ENCODE peak calls at places on chromosomes 3 and 15, in five cellular contexts. Y is GM23338, D is GM12891, W is GM12892, K is Panc1. X is an unnamed sample.

GRCh38 chr3:192128922-192129321 is 598.4 kb downstream of the FGF12 start:
- DNase-seq in K (no peak), D (no peak), Y (no peak), W (no peak), X (no peak)

GRCh38 chr3:16482194-16482769 is 31.2 kb downstream of the RFTN1 start:
- DNase-seq in K (no peak), W (no peak), D (no peak), Y (no peak), X (no peak)

GRCh38 chr15:89822030-89822429 is 7.4 kb upstream of the ANPEP start:
- DNase-seq in Y (no peak), D (no peak), W (no peak), K (no peak), X (no peak)

GRCh38 chr3:153595186-153595815 is 433.3 kb downstream of the RAP2B start:
- DNase-seq in W (no peak), Y (peak), D (no peak), K (peak), X (no peak)

GRCh38 chr15:73800662-73801345 is 47.7 kb upstream of the INSYN1 start:
- DNase-seq in D (no peak), Y (no peak), W (no peak), K (no peak), X (no peak)

GRCh38 chr3:63290686-63291085 is 12.6 kb downstream of the SYNPR start:
- DNase-seq in Y (no peak), K (no peak), W (no peak), D (no peak), X (no peak)

GRCh38 chr3:46709147-46709654 is 8.0 kb downstream of the TMIE start:
- DNase-seq in D (no peak), W (peak), Y (no peak), K (no peak), X (no peak)

GRCh38 chr15:69895202-69895601 is 202.5 kb downstream of the TLE3 start:
- DNase-seq in D (no peak), Y (no peak), W (no peak), K (no peak), X (no peak)

GRCh38 chr3:132987396-132987795 is 50.8 kb upstream of the TMEM108 start:
- DNase-seq in K (no peak), W (no peak), Y (no peak), D (no peak), X (no peak)

GRCh38 chr3:183247190-183247589 is 5.9 kb upstream of the B3GNT5 start:
- DNase-seq in Y (peak), W (no peak), K (no peak), D (no peak), X (no peak)

GRCh38 chr15:73907018-73907394 is 19.3 kb upstream of the LOXL1 start:
- DNase-seq in W (no peak), K (no peak), Y (no peak), D (no peak), X (no peak)

GRCh38 chr3:12423918-12424634 is 60.2 kb upstream of the TSEN2 start:
- DNase-seq in Y (no peak), W (no peak), D (no peak), K (no peak), X (peak)

GRCh38 chr3:126936110-126936509 is 46.8 kb upstream of the PLXNA1 start:
- DNase-seq in K (no peak), W (no peak), D (no peak), Y (no peak), X (no peak)

GRCh38 chr3:87035339-87035738 is 44.4 kb upstream of the VGLL3 start:
- DNase-seq in D (no peak), K (no peak), Y (no peak), W (no peak), X (no peak)

GRCh38 chr3:43213631-43214030 is 72.7 kb upstream of the SNRK start:
- DNase-seq in W (no peak), Y (no peak), D (no peak), K (no peak), X (no peak)

GRCh38 chr3:107999215-107999775 is 91.5 kb downstream of the CD47 start:
- DNase-seq in D (no peak), K (no peak), W (no peak), Y (peak), X (peak)

GRCh38 chr3:178711753-178712152 is 175.5 kb downstream of the KCNMB2 start:
- DNase-seq in Y (no peak), K (no peak), W (no peak), D (no peak), X (no peak)

GRCh38 chr3:138675393-138675792 is 66.8 kb downstream of the FAIM start:
- DNase-seq in K (no peak), W (no peak), D (no peak), Y (no peak), X (no peak)

GRCh38 chr15:98123834-98124233 is 163.3 kb downstream of the ARRDC4 start:
- DNase-seq in W (no peak), Y (no peak), D (no peak), K (no peak), X (no peak)

GRCh38 chr15:98505611-98506031 is 142.7 kb upstream of the IGF1R start:
- DNase-seq in Y (no peak), D (no peak), W (no peak), K (no peak), X (no peak)

GRCh38 chr3:10356461-10356897 is 35.6 kb upstream of the SEC13 start:
- DNase-seq in W (no peak), K (no peak), D (no peak), Y (no peak), X (no peak)

GRCh38 chr3:30112904-30113484 is 493.4 kb upstream of the TGFBR2 start:
- DNase-seq in K (peak), Y (peak), D (peak), W (no peak), X (no peak)

GRCh38 chr15:58378241-58379085 is 53.3 kb upstream of the LIPC start:
- DNase-seq in W (no peak), D (no peak), Y (no peak), K (no peak), X (no peak)

GRCh38 chr15:88219623-88220022 is 36.9 kb downstream of the NTRK3 start:
- DNase-seq in K (no peak), Y (no peak), D (no peak), W (no peak), X (no peak)

GRCh38 chr3:54951405-54951804 is 23.5 kb upstream of the LRTM1 start:
- DNase-seq in D (no peak), Y (peak), K (no peak), W (no peak), X (peak)

GRCh38 chr15:78306176-78306774 is 6.9 kb upstream of the SKIC8 start:
- DNase-seq in D (no peak), Y (no peak), W (no peak), K (no peak), X (no peak)

GRCh38 chr3:12004741-12005513 is 739 bp downstream of the SYN2 start:
- DNase-seq in W (no peak), D (no peak), K (no peak), Y (peak), X (no peak)

GRCh38 chr3:157086053-157086761 is 73.7 kb downstream of the CCNL1 start:
- DNase-seq in D (no peak), Y (no peak), K (no peak), W (no peak), X (no peak)

GRCh38 chr15:90859234-90860131 is 8.9 kb upstream of the FURIN start:
- DNase-seq in K (no peak), Y (peak), D (no peak), W (no peak), X (no peak)

GRCh38 chr3:61903931-61904657 is 342.7 kb downstream of the PTPRG start:
- DNase-seq in W (no peak), D (no peak), K (no peak), Y (no peak), X (peak)

GRCh38 chr15:52505141-52505540 is 23.5 kb downstream of the MYO5A start:
- DNase-seq in K (no peak), D (no peak), Y (no peak), W (no peak), X (no peak)

GRCh38 chr3:186290791-186291190 is 71.2 kb downstream of the DGKG start:
- DNase-seq in D (no peak), W (no peak), K (no peak), Y (no peak), X (no peak)

GRCh38 chr3:186286114-186286513 is 75.9 kb downstream of the DGKG start:
- DNase-seq in D (no peak), W (no peak), Y (no peak), K (no peak), X (no peak)

GRCh38 chr3:186284661-186285060 is 77.4 kb downstream of the DGKG start:
- DNase-seq in W (no peak), D (no peak), K (no peak), Y (no peak), X (no peak)

GRCh38 chr3:186283651-186284445 is 78.2 kb downstream of the DGKG start:
- DNase-seq in W (no peak), D (no peak), Y (no peak), K (no peak), X (no peak)

GRCh38 chr3:186287723-186288122 is 74.3 kb downstream of the DGKG start:
- DNase-seq in D (no peak), K (no peak), Y (no peak), W (no peak), X (no peak)
- TF ChIP-seq POLR2AphosphoS5 in D (no peak), K (no peak), Y (no peak), W (no peak), X (no peak)

GRCh38 chr15:81160312-81161214 is 26.5 kb downstream of the CFAP161 start:
- DNase-seq in W (no peak), Y (no peak), K (no peak), D (no peak), X (no peak)
- TF ChIP-seq POLR2AphosphoS5 in W (no peak), Y (no peak), K (no peak), D (no peak), X (no peak)

GRCh38 chr3:128237348-128238099 is 84.2 kb downstream of the EEFSEC start:
- DNase-seq in Y (no peak), D (no peak), K (no peak), W (no peak), X (no peak)
- TF ChIP-seq POLR2AphosphoS5 in Y (no peak), D (no peak), K (no peak), W (no peak), X (no peak)

GRCh38 chr15:75349851-75350588 is 3.2 kb downstream of the NEIL1 start:
- DNase-seq in K (no peak), W (no peak), Y (no peak), D (peak), X (peak)
- TF ChIP-seq POLR2AphosphoS5 in K (no peak), W (no peak), Y (no peak), D (no peak), X (no peak)

GRCh38 chr3:89358281-89358680 is 250.9 kb downstream of the EPHA3 start:
- DNase-seq in K (no peak), Y (no peak), W (no peak), D (no peak), X (no peak)

GRCh38 chr3:89353465-89353864 is 246.0 kb downstream of the EPHA3 start:
- DNase-seq in D (no peak), K (no peak), W (no peak), Y (no peak), X (no peak)
- TF ChIP-seq POLR2AphosphoS5 in D (no peak), K (no peak), W (no peak), Y (no peak), X (no peak)

DNA sequence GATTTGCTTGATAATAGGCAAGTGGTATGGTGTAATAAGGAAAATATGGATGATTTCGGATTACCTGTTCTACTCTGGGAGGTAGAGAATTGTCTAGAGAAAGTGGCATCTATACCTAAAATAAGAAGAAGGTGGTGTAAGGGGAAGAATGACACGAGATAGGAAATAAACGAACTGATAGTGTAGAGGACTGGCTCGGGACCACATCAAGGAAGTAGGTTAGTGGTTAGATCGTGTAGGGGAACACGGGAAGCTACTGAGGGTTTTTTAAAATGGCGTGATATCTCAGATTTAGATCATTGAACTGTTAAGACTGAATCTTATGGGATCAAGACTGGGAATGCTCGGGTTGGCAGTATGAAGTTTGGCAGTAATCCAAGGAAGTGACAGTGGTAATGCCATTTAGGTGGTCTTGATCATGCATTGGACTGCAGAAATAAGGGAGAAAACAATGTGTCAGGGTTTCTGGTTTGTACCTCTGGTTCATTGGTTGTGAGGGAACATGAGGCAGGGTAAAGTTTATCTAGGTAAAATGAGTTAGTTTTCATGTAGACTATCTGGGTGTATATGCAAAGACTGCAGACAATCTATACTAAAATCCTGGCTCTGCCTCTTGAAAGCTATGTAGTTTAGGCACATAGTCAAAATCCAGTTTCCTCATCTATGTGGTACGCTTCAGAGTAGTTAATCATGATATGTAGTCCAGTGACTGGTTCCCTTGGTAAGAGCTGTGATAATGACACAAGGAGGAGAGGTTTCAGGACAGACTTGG is 7.4 kb downstream of the RPL14 start:
- DNase-seq in D (no peak), K (no peak), W (no peak), Y (no peak), X (no peak)
- TF ChIP-seq POLR2AphosphoS5 in D (peak), K (peak), W (no peak), Y (no peak), X (no peak)

GRCh38 chr3:135055449-135055848 is 260.4 kb downstream of the EPHB1 start:
- DNase-seq in Y (no peak), D (no peak), K (no peak), W (no peak), X (no peak)

GRCh38 chr3:135057996-135058395 is 262.9 kb downstream of the EPHB1 start:
- DNase-seq in W (no peak), Y (no peak), D (no peak), K (no peak), X (no peak)

GRCh38 chr3:135056733-135057310 is 261.8 kb downstream of the EPHB1 start:
- DNase-seq in D (no peak), Y (no peak), K (no peak), W (no peak), X (no peak)

GRCh38 chr3:135059580-135059979 is 264.5 kb downstream of the EPHB1 start:
- DNase-seq in W (no peak), Y (no peak), K (no peak), D (no peak), X (no peak)

DNA sequence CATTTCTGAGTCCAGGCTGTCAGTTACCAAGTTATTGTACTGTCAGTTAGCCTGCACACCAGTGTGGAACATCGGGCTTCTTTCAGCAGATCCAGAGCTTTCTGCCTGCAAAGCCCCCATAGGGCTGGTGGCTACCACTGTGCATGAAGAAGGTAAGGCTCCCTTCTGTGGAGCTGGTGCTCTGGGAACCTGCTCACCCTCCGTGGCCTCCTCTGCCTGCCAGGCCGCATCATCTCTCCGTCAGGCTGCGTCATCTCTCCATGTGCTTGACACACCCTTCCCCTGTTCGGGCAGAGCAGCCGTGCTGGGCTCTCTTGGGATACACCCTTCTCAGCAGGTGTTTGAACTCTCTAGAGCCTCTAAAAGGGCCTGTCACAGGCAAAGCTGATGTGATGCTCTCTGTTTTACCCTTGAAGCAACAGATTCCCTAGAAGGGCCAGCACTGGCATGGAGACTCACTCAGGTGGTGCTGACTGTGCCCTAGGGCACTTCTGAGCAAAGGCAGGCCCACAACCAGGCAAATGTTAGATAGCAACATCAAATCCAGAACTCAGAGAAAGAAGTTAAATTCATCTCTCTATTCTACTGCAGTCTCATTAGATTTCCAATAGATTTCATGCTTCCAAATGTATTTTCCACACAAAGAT is 261.1 kb downstream of the EPHB1 start:
- DNase-seq in W (no peak), K (no peak), D (no peak), Y (no peak), X (no peak)
- TF ChIP-seq POLR2AphosphoS5 in W (no peak), K (no peak), D (no peak), Y (no peak), X (no peak)

X was measured in stomach.